ENCODE peak calls at places on chromosome 19, in nine cellular contexts. X is memory B cell; K is T1000; U is stimulated activated CD4-positive, alpha-beta T cell treated with anti-CD3 and anti-CD28 coated beads, Interleukin-15, amount 100 ng/mL, for 24 hours; B is aorta; E is neural crest cell; D is Panc1; M is occipital lobe; F is Calu3. T is an unnamed sample.

GRCh38 chr19:18173054-18173571 is 500 bp upstream of the IFI30 start:
- DNase-seq in X (peak), K (no peak), U (no peak), B (peak), E (no peak), D (no peak), M (no peak), F (no peak), T (no peak)

GRCh38 chr19:40907968-40908735 is 26.1 kb upstream of the CYP2A7 start:
- DNase-seq in X (no peak), K (no peak), U (peak), B (no peak), E (no peak), D (no peak), M (no peak), F (no peak), T (no peak)

GRCh38 chr19:44111910-44112463 is 1.2 kb upstream of the ZNF225 start:
- DNase-seq in X (no peak), K (peak), U (peak), B (no peak), E (peak), D (no peak), M (no peak), F (no peak), T (peak)

GRCh38 chr19:10749435-10750384 is 31.8 kb downstream of the DNM2 start:
- DNase-seq in X (no peak), K (no peak), U (no peak), B (no peak), E (no peak), D (no peak), M (no peak), F (peak), T (no peak)

GRCh38 chr19:8678244-8678807 is 20.3 kb downstream of the ACTL9 start:
- DNase-seq in X (no peak), K (no peak), U (no peak), B (no peak), E (no peak), D (no peak), M (no peak), F (no peak), T (no peak)

GRCh38 chr19:18650048-18650435 is 13.2 kb downstream of the KLHL26 start:
- DNase-seq in X (no peak), K (no peak), U (no peak), B (peak), E (no peak), D (no peak), M (no peak), F (no peak), T (no peak)

GRCh38 chr19:33825556-33825955 is 28.9 kb downstream of the KCTD15 start:
- DNase-seq in X (no peak), K (no peak), U (no peak), B (no peak), E (no peak), D (no peak), M (no peak), F (no peak), T (no peak)

GRCh38 chr19:5995606-5996005 is 17.7 kb upstream of the RANBP3 start:
- DNase-seq in X (no peak), K (no peak), U (no peak), B (no peak), E (no peak), D (no peak), M (no peak), F (no peak), T (no peak)

GRCh38 chr19:1093811-1094553 is 1.2 kb downstream of the POLR2E start:
- DNase-seq in X (no peak), K (no peak), U (no peak), B (no peak), E (no peak), D (no peak), M (no peak), F (no peak), T (no peak)

GRCh38 chr19:44912854-44913253 is 1.6 kb upstream of the APOC1 start:
- DNase-seq in X (no peak), K (no peak), U (no peak), B (no peak), E (no peak), D (no peak), M (peak), F (no peak), T (no peak)

GRCh38 chr19:16595097-16595496 is 22.9 kb upstream of the SLC35E1 start:
- DNase-seq in X (no peak), K (no peak), U (no peak), B (no peak), E (no peak), D (no peak), M (no peak), F (no peak), T (no peak)